ENCODE peak calls at places on chromosomes 7 and 10, in seven cellular contexts. One of them, this sample, is unnamed.

GRCh38 chr7:145169908-145170307 is 334.1 kb upstream of the TPK1 start:
- DNase-seq in PC-9: no peak
- DNase-seq in IMR-90: no peak
- DNase-seq in H9: no peak
- DNase-seq in mesenchymal stem cell: no peak
- DNase-seq in Karpas-422: peak; percentile 42
- DNase-seq in fibroblast of lung: peak; percentile 69
- DNase-seq in this sample: no peak

GRCh38 chr10:70271996-70272924 is 11.5 kb downstream of the NPFFR1 start:
- DNase-seq in fibroblast of lung: no peak
- DNase-seq in Karpas-422: no peak
- DNase-seq in H9: no peak
- DNase-seq in mesenchymal stem cell: no peak
- DNase-seq in PC-9: no peak
- DNase-seq in IMR-90: no peak
- DNase-seq in this sample: no peak

GRCh38 chr10:76973091-76973514 is 664.5 kb downstream of the KCNMA1 start:
- DNase-seq in fibroblast of lung: no peak
- DNase-seq in Karpas-422: no peak
- DNase-seq in IMR-90: no peak
- DNase-seq in PC-9: no peak
- DNase-seq in mesenchymal stem cell: no peak
- DNase-seq in H9: no peak
- DNase-seq in this sample: peak; percentile 19

GRCh38 chr10:16996530-16996964 is 133.1 kb downstream of the CUBN start:
- DNase-seq in Karpas-422: no peak
- DNase-seq in H9: no peak
- DNase-seq in IMR-90: peak; percentile 36
- DNase-seq in mesenchymal stem cell: peak; percentile 76
- DNase-seq in fibroblast of lung: peak; percentile 35
- DNase-seq in PC-9: no peak
- DNase-seq in this sample: no peak

GRCh38 chr10:13698217-13698616 is 111.5 kb downstream of the PRPF18 start:
- DNase-seq in mesenchymal stem cell: no peak
- DNase-seq in IMR-90: no peak
- DNase-seq in fibroblast of lung: peak; percentile 43
- DNase-seq in H9: no peak
- DNase-seq in PC-9: no peak
- DNase-seq in Karpas-422: no peak
- DNase-seq in this sample: no peak

GRCh38 chr10:18099420-18099819 is 40.8 kb upstream of the CACNB2 start:
- DNase-seq in H9: no peak
- DNase-seq in fibroblast of lung: peak; percentile 14
- DNase-seq in Karpas-422: no peak
- DNase-seq in mesenchymal stem cell: no peak
- DNase-seq in PC-9: no peak
- DNase-seq in IMR-90: peak; percentile 12
- DNase-seq in this sample: no peak

GRCh38 chr10:99658622-99659030 is 683 bp upstream of the ENTPD7 start:
- DNase-seq in Karpas-422: no peak
- DNase-seq in PC-9: no peak
- DNase-seq in fibroblast of lung: no peak
- DNase-seq in mesenchymal stem cell: peak; percentile 51
- DNase-seq in H9: peak; percentile 33
- DNase-seq in IMR-90: peak; percentile 55
- DNase-seq in this sample: peak; percentile 80

GRCh38 chr7:44094796-44095592 is 9.2 kb upstream of the AEBP1 start:
- DNase-seq in H9: no peak
- DNase-seq in Karpas-422: peak; percentile 71
- DNase-seq in fibroblast of lung: no peak
- DNase-seq in mesenchymal stem cell: no peak
- DNase-seq in PC-9: no peak
- DNase-seq in IMR-90: no peak
- DNase-seq in this sample: no peak

GRCh38 chr10:118543714-118544400 is 51.6 kb downstream of the PRLHR start:
- DNase-seq in PC-9: peak; percentile 43
- DNase-seq in mesenchymal stem cell: peak; percentile 4
- DNase-seq in H9: peak; percentile 86
- DNase-seq in fibroblast of lung: no peak
- DNase-seq in Karpas-422: peak; percentile 75
- DNase-seq in IMR-90: peak; percentile 5
- DNase-seq in this sample: peak; percentile 77

GRCh38 chr7:21869785-21870402 is 75.8 kb downstream of the CDCA7L start:
- DNase-seq in IMR-90: peak; percentile 37
- DNase-seq in Karpas-422: no peak
- DNase-seq in H9: peak; percentile 34
- DNase-seq in mesenchymal stem cell: peak; percentile 27
- DNase-seq in fibroblast of lung: no peak
- DNase-seq in PC-9: no peak
- DNase-seq in this sample: peak; percentile 20

GRCh38 chr7:96402913-96403312 is 81.0 kb upstream of the SLC25A13 start:
- DNase-seq in Karpas-422: no peak
- DNase-seq in H9: no peak
- DNase-seq in fibroblast of lung: no peak
- DNase-seq in PC-9: no peak
- DNase-seq in IMR-90: no peak
- DNase-seq in mesenchymal stem cell: no peak
- DNase-seq in this sample: no peak

GRCh38 chr7:44156453-44157010 is 15.4 kb upstream of the MYL7 start:
- DNase-seq in mesenchymal stem cell: no peak
- DNase-seq in Karpas-422: no peak
- DNase-seq in H9: no peak
- DNase-seq in IMR-90: no peak
- DNase-seq in fibroblast of lung: no peak
- DNase-seq in PC-9: no peak
- DNase-seq in this sample: no peak

GRCh38 chr7:106460792-106461254 is 176.0 kb upstream of the NAMPT start:
- DNase-seq in mesenchymal stem cell: no peak
- DNase-seq in PC-9: peak; percentile 89
- DNase-seq in fibroblast of lung: no peak
- DNase-seq in IMR-90: no peak
- DNase-seq in H9: no peak
- DNase-seq in Karpas-422: no peak
- DNase-seq in this sample: peak; percentile 29

GRCh38 chr7:44403775-44404174 is 78.4 kb upstream of the CAMK2B start:
- DNase-seq in mesenchymal stem cell: no peak
- DNase-seq in PC-9: no peak
- DNase-seq in H9: peak; percentile 4
- DNase-seq in Karpas-422: no peak
- DNase-seq in fibroblast of lung: no peak
- DNase-seq in IMR-90: no peak
- DNase-seq in this sample: no peak

GRCh38 chr7:5523052-5523711 is 99.5 kb upstream of the TNRC18 start:
- DNase-seq in PC-9: peak; percentile 66
- DNase-seq in fibroblast of lung: peak; percentile 44
- DNase-seq in mesenchymal stem cell: peak; percentile 75
- DNase-seq in IMR-90: peak; percentile 54
- DNase-seq in H9: peak; percentile 76
- DNase-seq in Karpas-422: peak; percentile 79
- DNase-seq in this sample: peak; percentile 53

GRCh38 chr7:111126987-111127386 is 36.1 kb downstream of the LRRN3 start:
- DNase-seq in Karpas-422: no peak
- DNase-seq in mesenchymal stem cell: peak; percentile 43
- DNase-seq in H9: no peak
- DNase-seq in IMR-90: peak; percentile 31
- DNase-seq in PC-9: no peak
- DNase-seq in fibroblast of lung: no peak
- DNase-seq in this sample: peak; percentile 24

GRCh38 chr7:108452707-108453106 is 3.5 kb downstream of the NRCAM start:
- DNase-seq in PC-9: no peak
- DNase-seq in IMR-90: peak; percentile 40
- DNase-seq in Karpas-422: peak; percentile 71
- DNase-seq in H9: no peak
- DNase-seq in fibroblast of lung: peak; percentile 45
- DNase-seq in mesenchymal stem cell: peak; percentile 38
- DNase-seq in this sample: peak; percentile 25

GRCh38 chr10:24711465-24711864 is 12.2 kb downstream of the ARHGAP21 start:
- DNase-seq in H9: no peak
- DNase-seq in PC-9: no peak
- DNase-seq in fibroblast of lung: no peak
- DNase-seq in Karpas-422: no peak
- DNase-seq in mesenchymal stem cell: no peak
- DNase-seq in IMR-90: no peak
- DNase-seq in this sample: no peak
- H3K27ac ChIP-seq in H9: no peak overlapping the region
- H3K27ac ChIP-seq in PC-9: no peak overlapping the region
- H3K27ac ChIP-seq in fibroblast of lung: no peak overlapping the region
- H3K27ac ChIP-seq in Karpas-422: no peak overlapping the region
- H3K27ac ChIP-seq in mesenchymal stem cell: no peak overlapping the region
- H3K27ac ChIP-seq in IMR-90: no peak overlapping the region
- H3K27ac ChIP-seq in this sample: no peak overlapping the region

GRCh38 chr10:74167443-74167842 is 16.4 kb downstream of the ADK start:
- DNase-seq in IMR-90: no peak
- DNase-seq in H9: no peak
- DNase-seq in fibroblast of lung: no peak
- DNase-seq in Karpas-422: no peak
- DNase-seq in mesenchymal stem cell: no peak
- DNase-seq in PC-9: no peak
- DNase-seq in this sample: no peak

GRCh38 chr10:74175510-74176379 is 24.7 kb downstream of the ADK start:
- DNase-seq in Karpas-422: no peak
- DNase-seq in fibroblast of lung: no peak
- DNase-seq in mesenchymal stem cell: no peak
- DNase-seq in PC-9: no peak
- DNase-seq in H9: no peak
- DNase-seq in IMR-90: no peak
- DNase-seq in this sample: peak; percentile 46

GRCh38 chr10:74174533-74174932 is 23.5 kb downstream of the ADK start:
- DNase-seq in mesenchymal stem cell: no peak
- DNase-seq in IMR-90: no peak
- DNase-seq in fibroblast of lung: no peak
- DNase-seq in Karpas-422: no peak
- DNase-seq in H9: no peak
- DNase-seq in PC-9: no peak
- DNase-seq in this sample: peak; percentile 50

GRCh38 chr10:74176380-74177139 is 25.5 kb downstream of the ADK start:
- DNase-seq in IMR-90: peak; percentile 92
- DNase-seq in PC-9: peak; percentile 91
- DNase-seq in H9: peak; percentile 97
- DNase-seq in Karpas-422: peak; percentile 99
- DNase-seq in mesenchymal stem cell: peak; percentile 97
- DNase-seq in fibroblast of lung: peak; percentile 91
- DNase-seq in this sample: peak; percentile 94

GRCh38 chr10:74171625-74172024 is 20.6 kb downstream of the ADK start:
- DNase-seq in PC-9: no peak
- DNase-seq in mesenchymal stem cell: peak; percentile 33
- DNase-seq in IMR-90: no peak
- DNase-seq in H9: no peak
- DNase-seq in fibroblast of lung: no peak
- DNase-seq in Karpas-422: no peak
- DNase-seq in this sample: no peak
- H3K4me2 ChIP-seq in PC-9: no peak overlapping the region
- H3K4me2 ChIP-seq in mesenchymal stem cell: no peak overlapping the region
- H3K4me2 ChIP-seq in IMR-90: no peak overlapping the region
- H3K4me2 ChIP-seq in H9: no peak overlapping the region
- H3K4me2 ChIP-seq in fibroblast of lung: no peak overlapping the region
- H3K4me2 ChIP-seq in Karpas-422: peak overlapping the region; percentile 20
- H3K4me2 ChIP-seq in this sample: peak overlapping the region; percentile 9

DNA sequence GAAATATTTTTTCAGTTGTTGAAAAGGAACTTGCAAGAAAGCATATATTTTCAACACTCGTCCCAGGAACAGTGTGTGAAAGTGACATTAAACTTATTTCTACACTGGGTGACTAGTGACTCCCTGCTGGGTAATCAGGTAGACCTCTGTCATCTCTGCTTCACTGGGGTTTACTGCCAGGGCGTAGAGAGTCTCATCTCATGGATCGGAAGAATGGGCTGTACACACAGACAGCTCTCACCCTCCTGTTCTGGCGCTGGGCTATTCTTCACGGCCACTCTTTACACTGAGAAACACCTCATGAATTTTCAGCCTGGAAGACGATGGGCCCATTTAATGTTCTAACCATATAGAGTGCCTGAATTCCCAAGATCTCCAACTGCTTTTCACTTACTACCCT is 36.4 kb downstream of the NRP1 start:
- DNase-seq in PC-9: no peak
- DNase-seq in fibroblast of lung: no peak
- DNase-seq in Karpas-422: no peak
- DNase-seq in IMR-90: no peak
- DNase-seq in mesenchymal stem cell: no peak
- DNase-seq in H9: no peak
- DNase-seq in this sample: no peak
- H3K27ac ChIP-seq in PC-9: no peak overlapping the region
- H3K27ac ChIP-seq in fibroblast of lung: no peak overlapping the region
- H3K27ac ChIP-seq in Karpas-422: no peak overlapping the region
- H3K27ac ChIP-seq in IMR-90: no peak overlapping the region
- H3K27ac ChIP-seq in mesenchymal stem cell: no peak overlapping the region
- H3K27ac ChIP-seq in H9: no peak overlapping the region
- H3K27ac ChIP-seq in this sample: no peak overlapping the region

DNA sequence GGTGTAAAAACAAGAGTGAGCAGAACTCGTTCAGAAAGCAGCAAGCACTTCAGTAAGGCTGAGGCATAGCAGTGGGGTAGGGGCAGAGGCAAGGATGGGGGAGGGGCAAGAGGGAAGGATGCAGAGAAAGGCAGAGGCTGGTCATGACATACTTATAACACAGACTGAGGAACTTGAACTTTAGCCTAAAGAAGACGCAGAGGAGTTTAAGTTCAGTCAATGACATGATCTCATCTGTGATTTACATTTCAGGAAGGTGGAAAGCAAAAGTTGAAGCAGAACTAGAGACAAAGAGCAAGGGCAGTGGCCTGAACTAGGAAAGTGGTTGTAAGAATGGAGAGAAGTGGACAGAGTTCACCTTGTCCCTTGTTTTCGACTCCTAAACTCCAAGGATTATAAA is 15.8 kb downstream of the MACC1 start:
- DNase-seq in IMR-90: no peak
- DNase-seq in Karpas-422: peak; percentile 74
- DNase-seq in H9: peak; percentile 56
- DNase-seq in mesenchymal stem cell: no peak
- DNase-seq in PC-9: no peak
- DNase-seq in fibroblast of lung: no peak
- DNase-seq in this sample: peak; percentile 35
- H3K4me2 ChIP-seq in IMR-90: no peak overlapping the region
- H3K4me2 ChIP-seq in Karpas-422: peak overlapping the region; percentile 88
- H3K4me2 ChIP-seq in H9: peak overlapping the region; percentile 16
- H3K4me2 ChIP-seq in mesenchymal stem cell: no peak overlapping the region
- H3K4me2 ChIP-seq in PC-9: no peak overlapping the region
- H3K4me2 ChIP-seq in fibroblast of lung: no peak overlapping the region
- H3K4me2 ChIP-seq in this sample: no peak overlapping the region

GRCh38 chr10:29473087-29473356 is 161.7 kb downstream of the SVIL start:
- DNase-seq in H9: no peak
- DNase-seq in Karpas-422: no peak
- DNase-seq in IMR-90: no peak
- DNase-seq in fibroblast of lung: no peak
- DNase-seq in PC-9: no peak
- DNase-seq in mesenchymal stem cell: no peak
- DNase-seq in this sample: no peak
- H3K27ac ChIP-seq in H9: no peak overlapping the region
- H3K27ac ChIP-seq in Karpas-422: no peak overlapping the region
- H3K27ac ChIP-seq in IMR-90: no peak overlapping the region
- H3K27ac ChIP-seq in fibroblast of lung: no peak overlapping the region
- H3K27ac ChIP-seq in PC-9: no peak overlapping the region
- H3K27ac ChIP-seq in mesenchymal stem cell: peak overlapping the region; percentile 96
- H3K27ac ChIP-seq in this sample: no peak overlapping the region

DNA sequence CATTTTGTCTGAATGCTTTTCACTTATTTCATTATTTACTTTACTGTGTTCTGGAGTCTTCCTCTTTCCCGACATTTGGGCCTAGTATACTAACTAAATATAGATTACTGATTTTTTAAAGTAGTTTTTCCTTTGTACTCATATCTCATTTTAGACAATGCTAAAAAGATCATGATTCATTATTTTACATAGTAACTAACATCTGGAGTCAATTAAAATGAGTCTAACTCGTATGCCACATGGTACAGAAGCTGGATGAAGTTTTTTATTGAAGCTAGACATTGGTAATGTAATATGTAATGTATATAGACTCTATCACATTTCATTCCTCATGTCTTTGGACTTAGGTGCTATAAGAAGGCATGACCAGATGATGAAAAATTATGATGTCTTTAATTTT is 156.3 kb upstream of the HGF start:
- DNase-seq in Karpas-422: no peak
- DNase-seq in fibroblast of lung: peak; percentile 33
- DNase-seq in H9: no peak
- DNase-seq in IMR-90: peak; percentile 39
- DNase-seq in PC-9: no peak
- DNase-seq in mesenchymal stem cell: no peak
- DNase-seq in this sample: no peak
- H3K4me2 ChIP-seq in Karpas-422: no peak overlapping the region
- H3K4me2 ChIP-seq in fibroblast of lung: no peak overlapping the region
- H3K4me2 ChIP-seq in H9: no peak overlapping the region
- H3K4me2 ChIP-seq in IMR-90: no peak overlapping the region
- H3K4me2 ChIP-seq in PC-9: no peak overlapping the region
- H3K4me2 ChIP-seq in mesenchymal stem cell: no peak overlapping the region
- H3K4me2 ChIP-seq in this sample: no peak overlapping the region